ENCODE peak calls at places on chromosomes 2 and 18, in four cellular contexts. T is right atrium auricular region, Q is ascending aorta, R is endodermal cell. K is an unnamed sample. For H3K4me1, H3K27me3 and H3K36me3, the result is how much of the 10 kb centered on the place peaks cover.

GRCh38 chr18:14174706-14175085 is 42.5 kb upstream of the ZNF519 start:
- DNase-seq in R (no peak), T (no peak), Q (no peak), K (no peak)

GRCh38 chr2:18045230-18045629 is 166.8 kb downstream of the KCNS3 start:
- DNase-seq in R (no peak), Q (no peak), T (no peak), K (no peak)

GRCh38 chr2:460861-461260 is 173.0 kb upstream of the ALKAL2 start:
- DNase-seq in Q (no peak), T (no peak), R (no peak), K (peak)

GRCh38 chr2:54212456-54212855 is 43.6 kb downstream of the TSPYL6 start:
- DNase-seq in Q (no peak), T (no peak), R (no peak), K (no peak)

GRCh38 chr2:97675714-97676113 is 6.2 kb downstream of the C2orf92 start:
- DNase-seq in T (no peak), Q (no peak), R (no peak), K (no peak)

GRCh38 chr2:2747797-2748301 is 416.8 kb upstream of the MYT1L start:
- DNase-seq in R (no peak), T (no peak), Q (no peak), K (no peak)

GRCh38 chr2:16218651-16219050 is 278.3 kb downstream of the MYCN start:
- DNase-seq in T (no peak), R (peak), Q (no peak), K (no peak)

GRCh38 chr18:78984941-78985784 is 5.5 kb downstream of the SALL3 start:
- DNase-seq in Q (no peak), T (no peak), R (peak), K (no peak)

GRCh38 chr2:52613064-52613463 is 1154.5 kb upstream of the CHAC2 start:
- DNase-seq in T (no peak), R (peak), Q (no peak), K (no peak)

GRCh38 chr18:10321576-10321975 is 132.9 kb upstream of the APCDD1 start:
- DNase-seq in T (no peak), Q (no peak), R (no peak), K (no peak)

GRCh38 chr2:11701206-11701605 is 31.2 kb upstream of the NTSR2 start:
- DNase-seq in Q (no peak), R (no peak), T (no peak), K (no peak)

GRCh38 chr18:9404565-9405060 is 70.0 kb downstream of the TWSG1 start:
- DNase-seq in R (no peak), Q (no peak), T (peak), K (peak)

GRCh38 chr2:230602562-230603230 is 109.9 kb upstream of the CAB39 start:
- DNase-seq in R (no peak), Q (no peak), T (no peak), K (peak)

GRCh38 chr18:27695054-27695453 is 481.9 kb downstream of the CDH2 start:
- DNase-seq in Q (no peak), R (no peak), T (no peak), K (no peak)

GRCh38 chr2:231673348-231673770 is 35.0 kb upstream of the PTMA start:
- DNase-seq in Q (no peak), T (no peak), R (peak), K (no peak)

GRCh38 chr2:147937744-147938349 is 82.7 kb downstream of the ORC4 start:
- DNase-seq in Q (no peak), R (no peak), T (no peak), K (no peak)

GRCh38 chr2:70830333-70830732 is 5.3 kb downstream of the CD207 start:
- DNase-seq in Q (no peak), R (no peak), T (peak), K (no peak)

GRCh38 chr2:120758181-120759048 is 22.7 kb downstream of the GLI2 start:
- DNase-seq in R (peak), T (no peak), Q (no peak), K (no peak)
- H3K4me1 ChIP-seq in R (under half), T (under half), Q (under half), K (under half)

DNA sequence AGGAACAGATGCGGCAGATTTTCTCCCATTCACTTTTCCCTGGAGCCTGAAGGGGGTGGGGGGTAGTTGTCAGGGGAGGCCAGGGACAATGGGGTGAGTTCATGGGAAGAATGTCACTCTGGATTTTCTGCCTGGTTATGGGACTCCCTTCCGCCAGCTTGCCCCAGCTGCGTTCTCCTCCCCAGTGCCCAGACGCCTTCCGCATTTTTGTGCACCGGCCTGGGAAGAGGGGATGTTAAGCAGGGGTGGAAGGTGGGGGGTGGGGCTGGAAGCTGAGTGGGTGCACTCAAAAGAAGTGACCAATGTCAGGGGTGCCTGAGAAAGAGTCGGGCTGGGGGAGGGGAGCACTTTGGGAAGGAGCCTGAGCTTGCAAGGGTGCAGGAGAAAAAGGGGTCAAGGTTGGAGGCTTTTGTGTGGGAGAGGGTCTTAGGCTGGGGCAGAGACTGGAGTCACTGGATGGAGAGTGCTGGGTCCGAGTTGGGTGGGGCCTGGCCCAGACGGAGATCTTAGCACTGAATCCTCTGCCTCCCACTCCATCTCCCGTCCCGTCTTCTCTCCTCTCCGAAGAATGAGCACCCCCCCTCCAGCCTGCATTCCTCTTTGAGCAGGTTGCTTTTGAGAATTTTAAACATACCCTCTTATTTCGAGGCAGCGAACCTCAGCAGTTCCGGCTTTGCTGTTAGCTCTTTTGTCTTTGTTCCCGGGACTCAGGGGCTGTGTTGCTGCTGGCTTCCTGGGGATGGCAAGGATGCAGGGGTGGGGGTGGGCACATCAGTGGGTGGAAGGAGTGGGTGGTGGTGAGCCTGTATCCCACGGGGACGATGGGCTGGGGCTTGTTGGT is 2.7 kb downstream of the IGFBP2 start:
- DNase-seq in Q (no peak), R (peak), T (no peak), K (no peak)
- H3K27me3 ChIP-seq in Q (under half), R (under half), T (under half), K (under half)

GRCh38 chr2:241254904-241255351 is 60.5 kb downstream of the HDLBP start:
- DNase-seq in R (no peak), Q (no peak), T (no peak), K (no peak)

GRCh38 chr2:241249654-241250053 is 61.2 kb downstream of the ANO7 start:
- DNase-seq in R (no peak), Q (no peak), T (no peak), K (no peak)

GRCh38 chr2:241255542-241256167 is 59.8 kb downstream of the HDLBP start:
- DNase-seq in R (no peak), Q (no peak), T (no peak), K (no peak)

GRCh38 chr2:241256168-241256545 is 59.3 kb downstream of the HDLBP start:
- DNase-seq in T (no peak), Q (no peak), R (no peak), K (no peak)

GRCh38 chr2:241252778-241253475 is 62.5 kb downstream of the HDLBP start:
- DNase-seq in Q (no peak), T (no peak), R (no peak), K (no peak)
- H3K36me3 ChIP-seq in Q (half or more), T (half or more), R (half or more), K (half or more)

GRCh38 chr2:47896450-47896968 is 9.8 kb downstream of the FBXO11 start:
- DNase-seq in Q (no peak), T (no peak), R (no peak), K (no peak)

GRCh38 chr2:47898089-47898731 is 8.1 kb downstream of the FBXO11 start:
- DNase-seq in R (no peak), Q (no peak), T (no peak), K (no peak)

GRCh38 chr2:47900857-47901256 is 5.4 kb downstream of the FBXO11 start:
- DNase-seq in T (no peak), Q (no peak), R (no peak), K (no peak)

GRCh38 chr2:47897191-47897955 is 8.9 kb downstream of the FBXO11 start:
- DNase-seq in T (no peak), R (no peak), Q (no peak), K (no peak)

GRCh38 chr2:47899915-47900314 is 6.4 kb downstream of the FBXO11 start:
- DNase-seq in R (no peak), Q (no peak), T (no peak), K (no peak)
- H3K4me1 ChIP-seq in R (under half), Q (under half), T (half or more), K (half or more)

GRCh38 chr18:61606759-61607158 is 273.5 kb downstream of the CDH20 start:
- DNase-seq in R (peak), Q (no peak), T (peak), K (no peak)
- H3K27me3 ChIP-seq in R (under half), Q (under half), T (under half), K (under half)

GRCh38 chr18:74516271-74517235 is 17.7 kb upstream of the CNDP1 start:
- DNase-seq in Q (no peak), R (peak), T (no peak), K (no peak)

GRCh38 chr18:74517236-74517630 is 17.1 kb upstream of the CNDP1 start:
- DNase-seq in Q (no peak), T (no peak), R (peak), K (no peak)

GRCh38 chr18:74520096-74520833 is 14.0 kb upstream of the CNDP1 start:
- DNase-seq in R (no peak), Q (no peak), T (no peak), K (no peak)

GRCh38 chr18:74519320-74520095 is 14.8 kb upstream of the CNDP1 start:
- DNase-seq in Q (no peak), R (no peak), T (no peak), K (no peak)

DNA sequence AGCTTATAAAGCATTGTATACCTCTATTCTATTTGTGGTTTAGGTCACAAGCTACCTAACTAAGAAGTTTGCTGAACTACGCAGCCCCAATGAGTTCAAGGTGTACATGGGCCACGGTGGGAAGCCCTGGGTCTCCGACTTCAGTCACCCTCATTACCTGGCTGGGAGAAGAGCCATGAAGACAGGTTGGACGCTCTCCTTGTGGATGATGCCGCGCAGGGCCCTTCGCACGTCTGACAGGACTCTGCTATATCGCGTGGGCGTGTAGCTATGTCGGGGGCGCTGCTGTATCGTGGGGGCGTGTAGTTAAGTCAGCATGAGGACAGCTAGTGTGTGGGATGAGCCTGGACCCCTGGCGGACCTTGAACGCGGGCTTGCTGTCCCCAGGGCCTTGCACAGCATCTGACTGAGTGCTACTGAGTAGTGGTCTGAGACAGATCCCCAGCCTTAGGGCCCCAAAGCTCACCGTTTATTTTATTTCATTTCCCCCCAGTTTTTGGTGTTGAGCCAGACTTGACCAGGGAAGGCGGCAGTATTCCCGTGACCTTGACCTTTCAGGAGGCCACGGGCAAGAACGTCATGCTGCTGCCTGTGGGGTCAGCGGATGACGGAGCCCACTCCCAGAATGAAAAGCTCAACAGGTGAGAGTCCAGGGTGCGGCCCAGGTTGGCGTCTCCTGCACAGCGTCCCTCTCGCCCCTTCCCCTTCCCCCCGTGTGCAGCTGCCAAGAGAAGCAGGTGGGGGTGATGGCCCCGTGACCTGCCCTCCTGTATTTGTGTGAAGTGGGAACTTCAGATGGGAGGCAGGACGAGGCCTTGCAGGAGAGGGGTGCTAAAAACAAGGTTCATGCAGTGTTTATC is 15.6 kb upstream of the CNDP1 start:
- DNase-seq in Q (no peak), T (no peak), R (peak), K (no peak)
- H3K36me3 ChIP-seq in Q (half or more), T (half or more), R (half or more), K (under half)

GRCh38 chr2:39413063-39413722 is 23.9 kb downstream of the MAP4K3 start:
- DNase-seq in T (no peak), R (no peak), Q (no peak), K (no peak)

GRCh38 chr2:39411186-39411944 is 25.7 kb downstream of the MAP4K3 start:
- DNase-seq in T (no peak), R (no peak), Q (no peak), K (no peak)

GRCh38 chr2:39408351-39409136 is 28.5 kb downstream of the MAP4K3 start:
- DNase-seq in R (no peak), T (no peak), Q (no peak), K (no peak)

GRCh38 chr2:39407516-39408296 is 29.4 kb downstream of the MAP4K3 start:
- DNase-seq in Q (no peak), T (no peak), R (no peak), K (no peak)

GRCh38 chr2:39409697-39410389 is 27.2 kb downstream of the MAP4K3 start:
- DNase-seq in Q (no peak), R (no peak), T (no peak), K (no peak)
- H3K4me1 ChIP-seq in Q (under half), R (under half), T (half or more), K (under half)

GRCh38 chr2:172072279-172072678 is 13.0 kb upstream of the DLX1 start:
- DNase-seq in R (no peak), Q (no peak), T (no peak), K (no peak)

GRCh38 chr2:172073518-172073917 is 11.8 kb upstream of the DLX1 start:
- DNase-seq in Q (no peak), R (no peak), T (no peak), K (no peak)

GRCh38 chr2:172070936-172071335 is 14.4 kb upstream of the DLX1 start:
- DNase-seq in Q (no peak), R (no peak), T (no peak), K (no peak)

GRCh38 chr2:172079416-172079815 is 5.9 kb upstream of the DLX1 start:
- DNase-seq in R (no peak), T (no peak), Q (no peak), K (no peak)

DNA sequence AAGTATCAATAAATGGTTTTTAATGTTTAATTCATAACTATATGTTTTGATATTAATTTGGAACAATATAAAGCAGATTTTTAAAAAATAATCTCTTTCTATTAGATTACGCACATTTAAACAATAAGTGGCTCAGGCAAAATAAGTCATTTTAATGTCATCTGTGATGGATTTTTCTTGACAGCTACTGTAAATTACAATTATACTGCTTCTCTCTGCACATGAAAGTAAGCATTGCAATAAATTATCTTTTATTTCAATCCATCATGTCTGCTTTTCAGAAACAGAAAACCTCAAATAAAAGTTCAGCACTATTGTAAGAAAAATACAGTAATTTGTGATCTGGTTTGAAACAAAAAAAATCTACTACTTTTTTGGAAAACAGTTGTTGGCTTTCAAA is 11.1 kb upstream of the DLX1 start:
- DNase-seq in T (no peak), R (no peak), Q (no peak), K (no peak)
- H3K27me3 ChIP-seq in T (under half), R (under half), Q (under half), K (under half)

GRCh38 chr2:157036715-157037114 is 220.8 kb upstream of the GALNT5 start:
- DNase-seq in T (no peak), R (no peak), Q (no peak), K (no peak)

GRCh38 chr2:157032019-157032418 is 225.5 kb upstream of the GALNT5 start:
- DNase-seq in R (no peak), T (no peak), Q (no peak), K (no peak)
- H3K36me3 ChIP-seq in R (under half), T (under half), Q (under half), K (under half)

GRCh38 chr2:221581986-221582385 is 9.9 kb upstream of the EPHA4 start:
- DNase-seq in R (no peak), T (no peak), Q (no peak), K (no peak)
- H3K4me1 ChIP-seq in R (under half), T (under half), Q (under half), K (under half)